ENCODE peak calls at places on chromosomes 16 and 17, in four cellular contexts. C is heart right ventricle, D is ascending aorta, M is body of pancreas. R is an unnamed sample.

GRCh38 chr17:82304826-82305726 is 12.3 kb downstream of the CD7 start:
- DNase-seq in C (no peak), D (no peak), M (no peak), R (no peak)

GRCh38 chr17:52885882-52886281 is 727.4 kb upstream of the CA10 start:
- DNase-seq in C (no peak), D (no peak), M (no peak), R (no peak)

GRCh38 chr16:69917739-69918138 is 33.4 kb upstream of the CLEC18A start:
- DNase-seq in C (no peak), D (no peak), M (peak; percentile 80), R (no peak)

GRCh38 chr16:74984194-74984669 is 691 bp downstream of the WDR59 start:
- DNase-seq in C (no peak), D (no peak), M (peak; percentile 16), R (no peak)

GRCh38 chr17:81843713-81844326 is 9.0 kb upstream of the PPP1R27 start:
- DNase-seq in C (no peak), D (no peak), M (no peak), R (no peak)

GRCh38 chr17:55496094-55496881 is 15.0 kb downstream of the SMIM36 start:
- DNase-seq in C (no peak), D (no peak), M (no peak), R (no peak)

GRCh38 chr17:2798188-2798587 is 1.9 kb downstream of the RAP1GAP2 start:
- DNase-seq in C (no peak), D (no peak), M (no peak), R (no peak)

GRCh38 chr17:38796451-38796850 is 2.9 kb downstream of the PIP4K2B start:
- DNase-seq in C (no peak), D (no peak), M (no peak), R (no peak)

GRCh38 chr17:59696682-59697277 is 10.4 kb downstream of the PTRH2 start:
- DNase-seq in C (no peak), D (no peak), M (no peak), R (no peak)

GRCh38 chr16:84718-85452 is 6.9 kb downstream of the MPG start:
- DNase-seq in C (no peak), D (peak; percentile 84), M (peak; percentile 42), R (no peak)

GRCh38 chr16:70428178-70428998 is 10.5 kb downstream of the ST3GAL2 start:
- DNase-seq in C (peak; percentile 96), D (peak; percentile 80), M (peak; percentile 97), R (peak; percentile 50)

GRCh38 chr17:82124101-82124500 is 26.1 kb upstream of the FASN start:
- DNase-seq in C (no peak), D (no peak), M (no peak), R (no peak)

GRCh38 chr16:28192811-28193529 is 18.8 kb downstream of the XPO6 start:
- DNase-seq in C (no peak), D (no peak), M (no peak), R (no peak)

GRCh38 chr16:27113341-27113841 is 46.7 kb downstream of the C16orf82 start:
- DNase-seq in C (no peak), D (no peak), M (no peak), R (no peak)

GRCh38 chr16:89841275-89841674 is 13.0 kb downstream of the SPIRE2 start:
- DNase-seq in C (no peak), D (no peak), M (no peak), R (no peak)

GRCh38 chr16:12168054-12169018 is 191.8 kb downstream of the SNX29 start:
- DNase-seq in C (no peak), D (no peak), M (no peak), R (no peak)

GRCh38 chr16:3980311-3981111 is 100.0 kb upstream of the CREBBP start:
- DNase-seq in C (no peak), D (no peak), M (no peak), R (no peak)

GRCh38 chr17:48144976-48145798 is 37.6 kb downstream of the SNX11 start:
- DNase-seq in C (no peak), D (no peak), M (no peak), R (no peak)

GRCh38 chr17:81396722-81397313 is 1.6 kb downstream of the BAHCC1 start:
- DNase-seq in C (peak; percentile 67), D (no peak), M (no peak), R (no peak)

GRCh38 chr16:81550412-81550768 is 105.8 kb downstream of the CMIP start:
- DNase-seq in C (no peak), D (no peak), M (no peak), R (no peak)
- H3K27ac ChIP-seq in C (no peak overlapping the region), D (no peak overlapping the region), M (no peak overlapping the region), R (no peak overlapping the region)

DNA sequence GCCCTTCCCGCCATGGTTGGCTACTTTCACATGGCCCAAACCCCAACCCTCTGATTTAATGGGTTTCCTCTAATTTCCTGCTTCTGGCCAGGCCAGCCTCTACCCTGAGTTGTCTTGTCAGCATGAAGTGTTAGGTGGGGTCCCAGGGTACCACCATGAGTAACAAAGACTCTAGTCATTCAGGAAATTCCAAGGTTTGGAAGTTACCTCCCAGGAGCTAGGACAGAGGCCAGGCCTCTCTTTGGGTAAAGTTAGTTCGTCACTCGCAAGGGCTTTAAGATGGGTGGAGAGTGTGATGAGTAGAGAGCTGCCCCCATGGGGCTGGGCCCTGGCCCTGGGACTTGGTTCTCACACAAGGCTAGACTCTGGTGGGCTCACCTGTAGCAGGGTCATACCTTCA is 54.6 kb downstream of the PLD6 start:
- DNase-seq in C (no peak), D (no peak), M (no peak), R (no peak)
- H3K27ac ChIP-seq in C (peak overlapping the region; percentile 72), D (peak overlapping the region; percentile 91), M (no peak overlapping the region), R (peak overlapping the region; percentile 46)

GRCh38 chr17:332023-332422 is 20.6 kb downstream of the RPH3AL start:
- DNase-seq in C (no peak), D (no peak), M (peak; percentile 47), R (no peak)
- H3K27ac ChIP-seq in C (peak overlapping the region; percentile 92), D (peak overlapping the region; percentile 5), M (peak overlapping the region; percentile 96), R (peak overlapping the region; percentile 70)

GRCh38 chr16:35325936-35326335 is 1866.5 kb downstream of the TP53TG3F start:
- DNase-seq in C (no peak), D (no peak), M (no peak), R (no peak)
- H3K27ac ChIP-seq in C (no peak overlapping the region), D (no peak overlapping the region), M (no peak overlapping the region), R (no peak overlapping the region)

DNA sequence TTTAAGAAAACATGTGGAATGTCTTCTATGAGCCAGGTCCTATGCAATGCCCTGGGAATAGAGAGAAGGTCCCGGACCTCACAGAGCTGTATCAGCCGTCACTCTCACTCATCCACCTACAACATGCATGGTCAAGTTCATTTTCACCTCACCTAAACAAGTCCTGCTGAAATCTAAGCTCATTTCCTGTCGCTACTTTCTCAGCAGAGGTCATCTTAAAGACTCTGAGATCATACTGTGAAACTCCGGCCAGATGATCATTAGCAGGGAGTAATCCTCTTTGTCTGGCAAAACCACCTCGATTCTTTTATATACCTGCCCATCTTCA is 66.2 kb upstream of the LYRM9 start:
- DNase-seq in C (no peak), D (no peak), M (no peak), R (no peak)
- H3K27ac ChIP-seq in C (no peak overlapping the region), D (no peak overlapping the region), M (no peak overlapping the region), R (no peak overlapping the region)

GRCh38 chr17:65182233-65182632 is 45.1 kb downstream of the RGS9 start:
- DNase-seq in C (no peak), D (no peak), M (no peak), R (no peak)

GRCh38 chr17:65185060-65185459 is 47.9 kb downstream of the RGS9 start:
- DNase-seq in C (no peak), D (no peak), M (no peak), R (no peak)

GRCh38 chr17:65183736-65184135 is 46.6 kb downstream of the RGS9 start:
- DNase-seq in C (no peak), D (no peak), M (no peak), R (no peak)

GRCh38 chr17:65185686-65186382 is 48.7 kb downstream of the RGS9 start:
- DNase-seq in C (no peak), D (no peak), M (no peak), R (no peak)

DNA sequence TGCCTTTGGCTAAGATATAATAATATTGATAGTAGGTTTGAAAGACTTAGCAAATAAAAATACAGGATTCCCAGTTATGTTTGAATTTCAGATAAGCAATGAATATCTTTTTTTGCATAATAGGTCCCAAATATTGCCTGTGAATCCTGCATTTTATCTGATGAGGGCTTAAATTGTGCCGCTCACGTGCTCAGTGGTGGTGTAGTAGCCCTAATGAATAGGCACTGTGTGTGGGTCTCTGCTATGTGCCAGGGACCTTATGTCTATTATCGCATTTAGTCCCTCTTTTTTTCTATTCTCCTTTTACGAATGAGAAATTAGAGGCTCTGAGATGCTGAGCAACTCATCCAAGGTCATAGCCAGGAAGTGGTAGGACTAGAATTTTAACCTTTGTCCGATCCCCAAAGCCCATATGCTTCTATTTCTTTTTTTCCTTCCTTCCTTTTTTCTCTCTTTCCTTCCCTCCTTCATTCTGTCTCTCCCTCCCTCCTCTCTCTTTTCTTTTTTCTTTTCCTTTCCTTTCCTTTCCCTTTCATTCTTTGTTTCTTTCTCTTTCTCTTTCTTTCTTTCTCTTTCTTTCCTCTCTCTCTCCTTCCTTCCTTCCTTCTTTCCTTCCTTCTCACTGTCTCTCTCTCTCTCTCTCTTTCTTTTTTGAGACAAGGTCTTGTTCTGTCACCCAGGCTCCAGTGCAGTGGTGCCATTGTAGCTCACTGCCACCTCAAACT is 47.2 kb downstream of the RGS9 start:
- DNase-seq in C (no peak), D (no peak), M (no peak), R (no peak)
- H3K27ac ChIP-seq in C (no peak overlapping the region), D (no peak overlapping the region), M (no peak overlapping the region), R (no peak overlapping the region)

GRCh38 chr17:77542551-77543490 is 402.1 kb downstream of the SEC14L1 start:
- DNase-seq in C (peak; percentile 66), D (peak; percentile 22), M (peak; percentile 74), R (peak; percentile 87)

GRCh38 chr17:77544347-77544746 is 403.6 kb downstream of the SEC14L1 start:
- DNase-seq in C (no peak), D (no peak), M (no peak), R (no peak)

GRCh38 chr17:77548967-77549366 is 408.2 kb downstream of the SEC14L1 start:
- DNase-seq in C (no peak), D (no peak), M (no peak), R (no peak)

GRCh38 chr17:77543779-77544178 is 403.0 kb downstream of the SEC14L1 start:
- DNase-seq in C (no peak), D (no peak), M (no peak), R (no peak)

GRCh38 chr17:77546772-77547201 is 406.0 kb downstream of the SEC14L1 start:
- DNase-seq in C (no peak), D (no peak), M (no peak), R (no peak)
- H3K27ac ChIP-seq in C (no peak overlapping the region), D (no peak overlapping the region), M (no peak overlapping the region), R (no peak overlapping the region)

GRCh38 chr17:42667088-42667951 is 8.2 kb downstream of the TUBG2 start:
- DNase-seq in C (no peak), D (no peak), M (peak; percentile 88), R (no peak)
- H3K27ac ChIP-seq in C (peak overlapping the region; percentile 78), D (peak overlapping the region; percentile 79), M (peak overlapping the region; percentile 63), R (peak overlapping the region; percentile 64)

GRCh38 chr16:9363520-9363919 is 272.1 kb downstream of the HAPSTR1 start:
- DNase-seq in C (no peak), D (no peak), M (no peak), R (no peak)
- H3K27ac ChIP-seq in C (no peak overlapping the region), D (no peak overlapping the region), M (peak overlapping the region; percentile 84), R (no peak overlapping the region)